ENCODE peak calls at places on chromosomes 4 and X, in five cellular contexts. F is heart right ventricle, A is Right ventricle myocardium inferior, G is Right ventricle myocardium superior, L is T-helper 17 cell. M is an unnamed sample.

GRCh38 chrX:85359051-85359450 is 20.4 kb downstream of the POF1B start:
- ATAC-seq in L (no peak), G (no peak), A (no peak), F (no peak), M (no peak)

GRCh38 chrX:49209434-49210251 is 9.7 kb upstream of the SYP start:
- ATAC-seq in L (no peak), A (no peak), F (no peak), G (no peak), M (no peak)

GRCh38 chr4:8775121-8775520 is 96.5 kb downstream of the HMX1 start:
- ATAC-seq in G (no peak), A (no peak), F (no peak), L (no peak), M (no peak)

GRCh38 chrX:23292979-23293651 is 41.5 kb upstream of the PTCHD1 start:
- ATAC-seq in F (no peak), L (no peak), A (no peak), G (no peak), M (no peak)

GRCh38 chrX:1389993-1390285 is 2.0 kb downstream of the SLC25A6 start:
- ATAC-seq in A (no peak), F (no peak), G (no peak), L (no peak), M (no peak)

GRCh38 chr4:57430706-57431105 is 320.5 kb upstream of the IGFBP7 start:
- ATAC-seq in F (no peak), G (peak), A (no peak), L (no peak), M (no peak)

GRCh38 chrX:17046478-17047097 is 100.1 kb downstream of the REPS2 start:
- ATAC-seq in L (peak), F (no peak), G (peak), A (peak), M (peak)

GRCh38 chrX:88605222-88605583 is 141.8 kb upstream of the CPXCR1 start:
- ATAC-seq in F (no peak), G (no peak), A (no peak), L (no peak), M (no peak)

GRCh38 chr4:124433500-124433899 is 279.0 kb downstream of the ANKRD50 start:
- ATAC-seq in F (no peak), A (no peak), G (no peak), L (no peak), M (no peak)

GRCh38 chr4:33060873-33061542 is 2340.8 kb downstream of the PCDH7 start:
- ATAC-seq in A (no peak), G (peak), L (no peak), F (no peak), M (no peak)

GRCh38 chr4:182752158-182752910 is 164.9 kb downstream of the DCTD start:
- ATAC-seq in G (no peak), L (no peak), F (no peak), A (no peak), M (no peak)